ENCODE peak calls at places on chromosomes 12 and 14, in four cellular contexts. R is AG09309, G is left ventricle myocardium inferior, T is psoas muscle. S is an unnamed sample.

GRCh38 chr12:115044073-115044472 is 360.1 kb upstream of the TBX3 start:
- DNase-seq in T (no peak), R (no peak), G (no peak), S (no peak)

GRCh38 chr12:107331912-107332311 is 238.6 kb upstream of the CRY1 start:
- DNase-seq in R (no peak), G (no peak), T (no peak), S (no peak)

GRCh38 chr14:95575820-95576473 is 41.1 kb downstream of the GLRX5 start:
- DNase-seq in G (no peak), R (no peak), T (no peak), S (no peak)

GRCh38 chr12:102735104-102735503 is 181.9 kb downstream of the PAH start:
- DNase-seq in R (no peak), T (no peak), G (no peak), S (no peak)

GRCh38 chr12:89461649-89462612 is 62.7 kb downstream of the GALNT4 start:
- DNase-seq in G (no peak), T (no peak), R (peak), S (no peak)

GRCh38 chr12:119182701-119183493 is 4.2 kb downstream of the HSPB8 start:
- DNase-seq in R (no peak), G (no peak), T (no peak), S (no peak)

GRCh38 chr12:11545438-11546330 is 103.8 kb upstream of the ETV6 start:
- DNase-seq in G (no peak), R (no peak), T (no peak), S (no peak)

GRCh38 chr12:114269153-114269552 is 136.8 kb downstream of the TBX5 start:
- DNase-seq in G (no peak), R (no peak), T (no peak), S (no peak)

GRCh38 chr14:100106260-100106659 is 41.0 kb downstream of the EVL start:
- DNase-seq in G (no peak), T (no peak), R (no peak), S (peak)

GRCh38 chr14:74504412-74504811 is 10.8 kb downstream of the ISCA2 start:
- DNase-seq in G (no peak), R (no peak), T (no peak), S (peak)

GRCh38 chr14:85584481-85584880 is 54.5 kb downstream of the FLRT2 start:
- DNase-seq in T (no peak), G (no peak), R (no peak), S (no peak)

GRCh38 chr12:108065061-108065460 is 64.0 kb upstream of the WSCD2 start:
- DNase-seq in T (no peak), G (no peak), R (no peak), S (no peak)

GRCh38 chr14:28777773-28778606 is 11.4 kb downstream of the FOXG1 start:
- DNase-seq in T (no peak), R (no peak), G (no peak), S (no peak)

GRCh38 chr14:78425332-78425731 is 255.2 kb downstream of the NRXN3 start:
- DNase-seq in R (no peak), T (no peak), G (no peak), S (no peak)

GRCh38 chr14:60656755-60657608 is 7.7 kb upstream of the SIX1 start:
- DNase-seq in G (no peak), T (peak), R (no peak), S (peak)

GRCh38 chr12:72468505-72468904 is 196.3 kb downstream of the TRHDE start:
- DNase-seq in T (peak), R (no peak), G (no peak), S (no peak)

GRCh38 chr14:96040836-96041371 is 1.7 kb downstream of the C14orf132 start:
- DNase-seq in R (no peak), G (no peak), T (no peak), S (no peak)

GRCh38 chr12:107032266-107032665 is 45.3 kb upstream of the MTERF2 start:
- DNase-seq in T (no peak), G (no peak), R (no peak), S (no peak)

GRCh38 chr12:47409310-47409709 is 296.5 kb downstream of the RPAP3 start:
- DNase-seq in G (no peak), R (no peak), T (no peak), S (no peak)

GRCh38 chr12:47410862-47411261 is 295.0 kb downstream of the RPAP3 start:
- DNase-seq in R (no peak), T (no peak), G (no peak), S (no peak)

GRCh38 chr12:47410383-47410782 is 295.4 kb downstream of the RPAP3 start:
- DNase-seq in G (no peak), T (no peak), R (no peak), S (no peak)

GRCh38 chr12:47407730-47408129 is 298.1 kb downstream of the RPAP3 start:
- DNase-seq in T (no peak), R (no peak), G (no peak), S (no peak)

GRCh38 chr12:47408171-47408871 is 297.5 kb downstream of the RPAP3 start:
- DNase-seq in G (no peak), T (no peak), R (no peak), S (no peak)
- TF ChIP-seq CTCF in G (peak), T (no peak), R (no peak), S (no peak)

DNA sequence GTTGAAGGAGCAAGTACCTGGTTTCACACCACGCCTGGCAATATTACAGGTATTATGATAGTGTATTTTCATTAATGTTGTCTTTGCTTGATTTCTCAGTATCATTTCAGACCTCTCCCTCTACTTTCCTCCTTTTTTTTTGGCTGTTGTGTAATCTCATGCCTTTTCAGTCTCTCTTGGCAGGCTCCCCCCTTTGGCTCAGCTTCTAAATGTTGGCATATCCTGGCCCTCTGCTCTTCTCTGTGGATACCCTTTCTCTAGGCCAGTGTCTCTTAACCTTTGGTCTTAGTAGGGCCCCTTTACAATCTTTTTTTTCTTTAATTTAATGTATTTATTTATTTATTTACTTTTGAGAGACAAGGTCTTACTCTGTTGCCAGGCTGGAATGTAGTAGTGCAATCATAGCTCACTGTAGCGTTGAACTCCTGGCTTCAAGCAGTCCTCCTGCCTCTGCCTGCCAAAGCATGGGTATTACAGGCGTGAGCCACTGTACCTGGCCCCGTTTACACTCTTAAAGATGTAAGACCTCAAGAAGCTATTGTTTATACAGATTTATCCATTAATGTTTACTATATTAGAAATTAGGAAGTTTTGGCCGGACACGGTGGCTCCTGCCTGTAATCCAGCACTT is 12.8 kb downstream of the MTHFD1 start:
- DNase-seq in T (no peak), G (no peak), R (no peak), S (no peak)
- TF ChIP-seq CTCF in T (no peak), G (no peak), R (no peak), S (no peak)

GRCh38 chr12:46831335-46832083 is 5.7 kb upstream of the SLC38A4 start:
- DNase-seq in T (peak), R (no peak), G (peak), S (no peak)

GRCh38 chr12:46824709-46825108 is 1.1 kb downstream of the SLC38A4 start:
- DNase-seq in G (no peak), R (no peak), T (no peak), S (no peak)

GRCh38 chr12:46830731-46831334 is 5.0 kb upstream of the SLC38A4 start:
- DNase-seq in G (no peak), T (peak), R (no peak), S (no peak)

GRCh38 chr12:46825526-46826414 is at the start of gene SLC38A4:
- DNase-seq in T (peak), G (peak), R (no peak), S (no peak)
- TF ChIP-seq CTCF in T (no peak), G (peak), R (peak), S (peak)

GRCh38 chr12:24664151-24664550 is 284.8 kb downstream of the BCAT1 start:
- DNase-seq in R (no peak), G (no peak), T (no peak), S (no peak)

DNA sequence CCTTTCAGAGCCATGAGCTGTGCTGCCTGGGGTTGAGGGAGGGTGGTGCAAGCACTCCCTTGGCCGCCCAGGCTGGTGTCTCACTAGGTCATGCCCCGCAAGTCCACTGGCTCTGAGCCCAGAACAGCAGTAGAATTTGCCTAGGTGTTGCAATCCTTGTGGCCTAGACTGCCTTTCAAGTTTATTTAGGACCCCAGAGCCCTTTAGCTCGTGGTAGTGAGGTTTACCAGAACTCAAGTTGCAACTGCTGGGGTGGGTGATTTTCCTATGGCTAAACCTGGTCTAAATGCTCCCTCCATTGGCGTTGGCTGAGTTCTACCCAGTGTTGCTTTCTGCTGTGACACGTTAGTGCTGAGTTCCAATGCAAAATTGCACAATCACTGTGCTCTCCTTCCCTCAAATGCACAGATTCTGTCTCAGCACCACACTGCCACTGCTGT is 287.2 kb downstream of the BCAT1 start:
- DNase-seq in G (no peak), R (peak), T (peak), S (peak)
- TF ChIP-seq CTCF in G (no peak), R (no peak), T (no peak), S (no peak)

GRCh38 chr12:127729381-127729780 is 537.6 kb upstream of the TMEM132C start:
- DNase-seq in T (no peak), R (no peak), G (no peak), S (no peak)

GRCh38 chr12:127726928-127727327 is 540.0 kb upstream of the TMEM132C start:
- DNase-seq in R (no peak), T (no peak), G (no peak), S (no peak)

GRCh38 chr12:127728285-127728684 is 538.7 kb upstream of the TMEM132C start:
- DNase-seq in T (no peak), R (no peak), G (no peak), S (no peak)

GRCh38 chr12:127731657-127732056 is 535.3 kb upstream of the TMEM132C start:
- DNase-seq in T (no peak), R (no peak), G (no peak), S (no peak)

GRCh38 chr12:127728729-127729128 is 538.2 kb upstream of the TMEM132C start:
- DNase-seq in T (no peak), R (no peak), G (no peak), S (no peak)
- TF ChIP-seq CTCF in T (no peak), R (no peak), G (no peak), S (no peak)

GRCh38 chr14:37114559-37114958 is 57.8 kb downstream of the SLC25A21 start:
- DNase-seq in G (no peak), T (no peak), R (no peak), S (no peak)

GRCh38 chr14:37118673-37119366 is 53.6 kb downstream of the SLC25A21 start:
- DNase-seq in R (no peak), G (no peak), T (no peak), S (no peak)

GRCh38 chr14:37114039-37114438 is 58.4 kb downstream of the SLC25A21 start:
- DNase-seq in R (no peak), T (no peak), G (no peak), S (no peak)

GRCh38 chr14:37122288-37122687 is 50.1 kb downstream of the SLC25A21 start:
- DNase-seq in R (no peak), G (no peak), T (no peak), S (no peak)

DNA sequence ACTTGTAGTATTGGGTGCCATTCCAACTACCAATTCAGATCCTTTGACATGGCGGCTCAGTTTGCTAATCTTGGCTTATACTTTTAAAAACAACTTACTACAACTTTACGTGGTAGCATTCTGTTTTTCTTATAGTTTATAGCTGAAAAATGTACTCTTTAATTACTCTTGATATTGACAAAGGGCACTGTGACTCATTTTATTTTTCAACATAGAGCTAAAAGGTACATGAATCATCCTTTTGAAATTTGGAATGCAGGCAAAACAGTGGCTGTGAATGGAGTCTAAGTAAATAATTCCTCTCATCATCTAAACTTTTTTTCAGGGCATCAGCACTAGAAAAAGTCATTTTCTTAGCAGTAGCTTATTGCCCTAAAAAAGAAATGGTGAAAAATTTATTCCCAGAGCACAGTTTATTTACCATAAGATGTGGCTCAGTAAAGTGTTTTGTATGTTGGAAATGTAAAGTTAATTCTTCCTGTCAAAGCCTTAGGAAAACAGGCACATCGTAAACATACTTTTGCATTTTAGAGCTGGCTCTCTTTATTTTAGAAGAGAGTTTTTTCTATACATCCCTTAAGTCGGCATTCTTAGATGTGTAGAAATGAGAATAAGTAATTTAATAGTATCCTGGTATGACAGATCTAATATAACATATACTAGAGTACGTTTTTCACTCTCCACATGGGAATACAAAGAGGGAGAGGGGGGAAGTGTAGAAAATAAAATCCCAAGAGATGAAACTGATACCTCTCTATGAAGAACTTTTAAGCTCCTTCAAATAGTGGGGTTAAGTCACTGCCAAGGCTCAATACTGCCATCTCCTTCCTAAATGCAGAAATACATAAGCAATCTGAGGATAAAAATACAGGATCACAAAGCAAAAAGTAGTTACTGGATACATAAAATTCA is 55.2 kb downstream of the SLC25A21 start:
- DNase-seq in R (peak), T (no peak), G (no peak), S (no peak)
- TF ChIP-seq CTCF in R (peak), T (no peak), G (no peak), S (no peak)

DNA sequence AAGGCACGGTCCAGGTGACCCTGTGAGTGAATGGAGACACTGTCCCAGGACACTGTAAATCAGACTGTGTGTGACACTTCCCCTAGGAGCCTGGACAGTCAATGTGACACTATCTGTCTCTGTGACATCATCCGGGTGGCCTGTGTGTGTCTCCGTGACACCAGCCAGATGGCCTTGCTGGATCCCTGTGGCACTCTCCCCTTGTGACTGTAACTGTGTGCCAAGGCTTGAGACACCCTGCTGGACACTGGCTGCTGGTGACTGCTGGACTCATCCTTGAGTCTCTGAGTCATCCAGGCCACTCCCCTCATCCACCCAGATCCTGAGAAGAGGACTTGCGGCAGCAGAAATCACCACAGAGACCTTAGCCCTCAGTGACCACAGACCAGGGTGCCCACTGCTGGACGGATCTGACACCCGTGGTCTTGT is 51.6 kb downstream of the MVK start:
- DNase-seq in G (peak), R (peak), T (peak), S (peak)
- TF ChIP-seq CTCF in G (no peak), R (peak), T (peak), S (no peak)

GRCh38 chr14:59500732-59501131 is 16.4 kb downstream of the JKAMP start:
- DNase-seq in T (no peak), G (no peak), R (no peak), S (no peak)
- TF ChIP-seq CTCF in T (no peak), G (no peak), R (no peak), S (no peak)

GRCh38 chr12:49295087-49296001 is at the start of gene PRPH:
- DNase-seq in T (no peak), G (no peak), R (no peak), S (no peak)
- TF ChIP-seq CTCF in T (no peak), G (no peak), R (no peak), S (no peak)

GRCh38 chr14:80572666-80573065 is 361.4 kb upstream of the DIO2 start:
- DNase-seq in T (no peak), G (no peak), R (no peak), S (no peak)
- TF ChIP-seq CTCF in T (no peak), G (no peak), R (no peak), S (no peak)

S was measured in lower leg skin.